ENCODE peak calls at places on chromosomes 12 and 14, in nine cellular contexts. D is GM13976, P is nephron progenitor cell, N is keratinocyte, E is A172, H is GDM1, J is H1, O is ureter, S is WTC11. R is an unnamed sample.

GRCh38 chr12:32305163-32305562 is 94.2 kb upstream of the FGD4 start:
- DNase-seq in D (no peak), P (no peak), N (no peak), E (no peak), H (no peak), J (no peak), O (no peak), S (no peak), R (peak)

GRCh38 chr12:32139064-32139421 is 32.4 kb downstream of the BICD1 start:
- DNase-seq in D (peak), P (no peak), N (no peak), E (no peak), H (no peak), J (no peak), O (no peak), S (no peak), R (no peak)

GRCh38 chr12:131140697-131141096 is 187.0 kb downstream of the ADGRD1 start:
- DNase-seq in D (no peak), P (no peak), N (no peak), E (no peak), H (no peak), J (no peak), O (no peak), S (no peak), R (no peak)

GRCh38 chr12:52052471-52053186 is 1.4 kb downstream of the NR4A1 start:
- DNase-seq in D (no peak), P (no peak), N (no peak), E (no peak), H (no peak), J (no peak), O (peak), S (no peak), R (no peak)

GRCh38 chr12:112686373-112686772 is 105.2 kb upstream of the RPH3A start:
- DNase-seq in D (no peak), P (no peak), N (peak), E (peak), H (no peak), J (no peak), O (no peak), S (no peak), R (no peak)

GRCh38 chr12:108696111-108696995 is 35.0 kb downstream of the CORO1C start:
- DNase-seq in D (no peak), P (no peak), N (peak), E (peak), H (peak), J (no peak), O (no peak), S (no peak), R (no peak)

GRCh38 chr12:94987806-94988205 is 15.7 kb downstream of the NDUFA12 start:
- DNase-seq in D (no peak), P (no peak), N (no peak), E (peak), H (no peak), J (no peak), O (no peak), S (no peak), R (no peak)

GRCh38 chr12:7905071-7905470 is 30.9 kb downstream of the SLC2A3 start:
- DNase-seq in D (no peak), P (no peak), N (no peak), E (no peak), H (no peak), J (no peak), O (no peak), S (no peak), R (no peak)

GRCh38 chr14:102071283-102071998 is 15.4 kb downstream of the HSP90AA1 start:
- DNase-seq in D (no peak), P (no peak), N (no peak), E (peak), H (no peak), J (no peak), O (no peak), S (no peak), R (no peak)

GRCh38 chr12:31232361-31232965 is 93.5 kb downstream of the SINHCAF start:
- DNase-seq in D (no peak), P (no peak), N (no peak), E (no peak), H (no peak), J (no peak), O (no peak), S (no peak), R (no peak)

GRCh38 chr14:83467811-83468210 is 1934.2 kb upstream of the SEL1L start:
- DNase-seq in D (no peak), P (no peak), N (no peak), E (no peak), H (no peak), J (no peak), O (no peak), S (no peak), R (peak)

GRCh38 chr14:98227000-98227726 is 1044.8 kb downstream of the BCL11B start:
- DNase-seq in D (peak), P (no peak), N (no peak), E (no peak), H (no peak), J (no peak), O (no peak), S (no peak), R (no peak)